ENCODE peak calls at places on chromosome 1, in six cellular contexts. One of them, this sample, is unnamed.

GRCh38 chr1:4461726-4462290 is 192.6 kb upstream of the AJAP1 start:
- DNase-seq in K562: no peak
- DNase-seq in H1: no peak
- DNase-seq in SK-N-SH: no peak
- DNase-seq in HepG2: no peak
- DNase-seq in GM12892: no peak
- DNase-seq in this sample: no peak

GRCh38 chr1:208003241-208003640 is 92.3 kb upstream of the CD34 start:
- DNase-seq in K562: no peak
- DNase-seq in H1: no peak
- DNase-seq in SK-N-SH: no peak
- DNase-seq in HepG2: no peak
- DNase-seq in GM12892: no peak
- DNase-seq in this sample: no peak

GRCh38 chr1:44283524-44284173 is 70.4 kb downstream of the DMAP1 start:
- DNase-seq in K562: no peak
- DNase-seq in H1: no peak
- DNase-seq in SK-N-SH: no peak
- DNase-seq in HepG2: peak
- DNase-seq in GM12892: no peak
- DNase-seq in this sample: no peak

GRCh38 chr1:12495725-12496124 is 122.3 kb downstream of the DHRS3 start:
- DNase-seq in K562: peak
- DNase-seq in H1: no peak
- DNase-seq in SK-N-SH: peak
- DNase-seq in HepG2: no peak
- DNase-seq in GM12892: no peak
- DNase-seq in this sample: no peak

GRCh38 chr1:1040004-1040991 is 20.4 kb downstream of the AGRN start:
- DNase-seq in K562: peak
- DNase-seq in H1: peak
- DNase-seq in SK-N-SH: peak
- DNase-seq in HepG2: no peak
- DNase-seq in GM12892: peak
- DNase-seq in this sample: peak

GRCh38 chr1:118575060-118575459 is 390.0 kb upstream of the SPAG17 start:
- DNase-seq in K562: no peak
- DNase-seq in H1: no peak
- DNase-seq in SK-N-SH: no peak
- DNase-seq in HepG2: no peak
- DNase-seq in GM12892: no peak
- DNase-seq in this sample: no peak

GRCh38 chr1:36174716-36175115 is 18.8 kb downstream of the MAP7D1 start:
- DNase-seq in K562: no peak
- DNase-seq in H1: no peak
- DNase-seq in SK-N-SH: no peak
- DNase-seq in HepG2: no peak
- DNase-seq in GM12892: no peak
- DNase-seq in this sample: no peak

GRCh38 chr1:94907161-94907560 is 19.7 kb downstream of the CNN3 start:
- DNase-seq in K562: no peak
- DNase-seq in H1: no peak
- DNase-seq in SK-N-SH: no peak
- DNase-seq in HepG2: no peak
- DNase-seq in GM12892: no peak
- DNase-seq in this sample: no peak

GRCh38 chr1:186806477-186806876 is 22.3 kb upstream of the PLA2G4A start:
- DNase-seq in K562: no peak
- DNase-seq in H1: no peak
- DNase-seq in SK-N-SH: no peak
- DNase-seq in HepG2: peak
- DNase-seq in GM12892: no peak
- DNase-seq in this sample: no peak

GRCh38 chr1:67605209-67605780 is 79.7 kb upstream of the GADD45A start:
- DNase-seq in K562: no peak
- DNase-seq in H1: no peak
- DNase-seq in SK-N-SH: no peak
- DNase-seq in HepG2: no peak
- DNase-seq in GM12892: no peak
- DNase-seq in this sample: no peak

GRCh38 chr1:39132505-39133339 is 71.8 kb upstream of the MACF1 start:
- DNase-seq in K562: peak
- DNase-seq in H1: peak
- DNase-seq in SK-N-SH: peak
- DNase-seq in HepG2: peak
- DNase-seq in GM12892: no peak
- DNase-seq in this sample: no peak

DNA sequence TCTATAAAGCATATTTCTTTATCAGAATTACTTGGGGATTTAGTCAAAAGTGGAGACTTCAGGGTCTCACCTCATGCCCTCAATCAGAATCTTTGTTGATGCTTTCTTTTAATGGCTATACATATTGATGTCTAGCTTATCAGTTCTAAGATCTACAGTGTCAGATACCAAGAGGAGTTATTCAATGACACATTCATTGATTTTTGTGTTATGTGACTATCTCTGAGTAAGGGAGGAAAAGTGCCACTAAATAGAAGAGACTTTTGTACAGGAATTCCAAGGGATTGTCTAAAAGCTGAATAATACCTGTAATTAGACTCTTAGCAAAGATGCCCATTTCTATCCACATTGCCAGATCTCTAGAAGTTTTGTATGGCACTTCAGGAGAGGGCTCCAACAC is 87.2 kb downstream of the HLX start:
- DNase-seq in K562: no peak
- DNase-seq in H1: no peak
- DNase-seq in SK-N-SH: no peak
- DNase-seq in HepG2: no peak
- DNase-seq in GM12892: no peak
- DNase-seq in this sample: no peak
- TF ChIP-seq TAF1 in K562: no peak
- TF ChIP-seq TAF1 in H1: no peak
- TF ChIP-seq TAF1 in SK-N-SH: no peak
- TF ChIP-seq TAF1 in HepG2: no peak
- TF ChIP-seq TAF1 in GM12892: no peak
- TF ChIP-seq TAF1 in this sample: no peak

GRCh38 chr1:6634278-6635052 is 9.8 kb downstream of the THAP3 start:
- DNase-seq in K562: peak
- DNase-seq in H1: peak
- DNase-seq in SK-N-SH: peak
- DNase-seq in HepG2: peak
- DNase-seq in GM12892: peak
- DNase-seq in this sample: peak
- TF ChIP-seq POLR2AphosphoS5 in K562: no peak
- TF ChIP-seq POLR2AphosphoS5 in H1: peak
- TF ChIP-seq POLR2AphosphoS5 in SK-N-SH: no peak
- TF ChIP-seq POLR2AphosphoS5 in HepG2: peak
- TF ChIP-seq POLR2AphosphoS5 in GM12892: peak
- TF ChIP-seq POLR2AphosphoS5 in this sample: no peak

DNA sequence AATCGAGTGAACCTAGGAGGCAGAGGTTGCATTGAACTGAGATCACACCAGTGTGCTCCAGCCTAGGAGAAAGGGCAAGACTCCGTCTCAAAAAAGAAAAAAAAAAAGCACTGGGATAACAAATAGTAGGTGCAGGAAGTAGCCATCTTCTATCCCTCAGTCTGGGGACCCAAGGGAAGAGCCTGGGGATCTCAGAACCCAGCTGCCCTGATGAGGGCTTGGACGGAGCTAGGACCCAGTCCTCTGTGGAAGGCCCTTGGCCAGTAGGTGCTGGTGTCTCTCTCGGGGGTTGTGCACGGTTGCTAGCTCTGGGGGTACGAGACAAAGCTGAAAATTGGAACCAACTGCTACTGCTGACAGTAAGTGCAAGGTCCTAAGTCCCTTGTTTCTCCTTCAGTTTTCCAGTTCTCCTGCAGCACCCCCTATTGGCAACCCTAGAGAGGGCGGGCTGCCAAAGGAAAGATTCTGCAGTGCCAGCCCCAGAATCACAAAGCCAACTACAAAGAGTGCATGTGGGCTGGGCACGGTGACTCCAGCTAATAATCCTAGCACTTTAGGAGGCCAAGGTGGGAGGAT is 57.6 kb upstream of the KIF1B start:
- DNase-seq in K562: peak
- DNase-seq in H1: peak
- DNase-seq in SK-N-SH: peak
- DNase-seq in HepG2: no peak
- DNase-seq in GM12892: peak
- DNase-seq in this sample: peak
- TF ChIP-seq TAF1 in K562: no peak
- TF ChIP-seq TAF1 in H1: no peak
- TF ChIP-seq TAF1 in SK-N-SH: no peak
- TF ChIP-seq TAF1 in HepG2: no peak
- TF ChIP-seq TAF1 in GM12892: no peak
- TF ChIP-seq TAF1 in this sample: no peak

GRCh38 chr1:75712306-75712705 is 12.2 kb upstream of the ACADM start:
- DNase-seq in K562: no peak
- DNase-seq in H1: no peak
- DNase-seq in SK-N-SH: no peak
- DNase-seq in HepG2: no peak
- DNase-seq in GM12892: no peak
- DNase-seq in this sample: no peak

GRCh38 chr1:75707191-75707590 is 17.3 kb upstream of the ACADM start:
- DNase-seq in K562: peak
- DNase-seq in H1: no peak
- DNase-seq in SK-N-SH: no peak
- DNase-seq in HepG2: peak
- DNase-seq in GM12892: no peak
- DNase-seq in this sample: no peak

GRCh38 chr1:75711846-75712245 is 12.7 kb upstream of the ACADM start:
- DNase-seq in K562: no peak
- DNase-seq in H1: no peak
- DNase-seq in SK-N-SH: no peak
- DNase-seq in HepG2: no peak
- DNase-seq in GM12892: no peak
- DNase-seq in this sample: no peak

GRCh38 chr1:75708910-75709309 is 15.6 kb upstream of the ACADM start:
- DNase-seq in K562: no peak
- DNase-seq in H1: no peak
- DNase-seq in SK-N-SH: no peak
- DNase-seq in HepG2: no peak
- DNase-seq in GM12892: no peak
- DNase-seq in this sample: no peak
- TF ChIP-seq POLR2AphosphoS5 in K562: no peak
- TF ChIP-seq POLR2AphosphoS5 in H1: no peak
- TF ChIP-seq POLR2AphosphoS5 in SK-N-SH: peak
- TF ChIP-seq POLR2AphosphoS5 in HepG2: no peak
- TF ChIP-seq POLR2AphosphoS5 in GM12892: no peak
- TF ChIP-seq POLR2AphosphoS5 in this sample: no peak

DNA sequence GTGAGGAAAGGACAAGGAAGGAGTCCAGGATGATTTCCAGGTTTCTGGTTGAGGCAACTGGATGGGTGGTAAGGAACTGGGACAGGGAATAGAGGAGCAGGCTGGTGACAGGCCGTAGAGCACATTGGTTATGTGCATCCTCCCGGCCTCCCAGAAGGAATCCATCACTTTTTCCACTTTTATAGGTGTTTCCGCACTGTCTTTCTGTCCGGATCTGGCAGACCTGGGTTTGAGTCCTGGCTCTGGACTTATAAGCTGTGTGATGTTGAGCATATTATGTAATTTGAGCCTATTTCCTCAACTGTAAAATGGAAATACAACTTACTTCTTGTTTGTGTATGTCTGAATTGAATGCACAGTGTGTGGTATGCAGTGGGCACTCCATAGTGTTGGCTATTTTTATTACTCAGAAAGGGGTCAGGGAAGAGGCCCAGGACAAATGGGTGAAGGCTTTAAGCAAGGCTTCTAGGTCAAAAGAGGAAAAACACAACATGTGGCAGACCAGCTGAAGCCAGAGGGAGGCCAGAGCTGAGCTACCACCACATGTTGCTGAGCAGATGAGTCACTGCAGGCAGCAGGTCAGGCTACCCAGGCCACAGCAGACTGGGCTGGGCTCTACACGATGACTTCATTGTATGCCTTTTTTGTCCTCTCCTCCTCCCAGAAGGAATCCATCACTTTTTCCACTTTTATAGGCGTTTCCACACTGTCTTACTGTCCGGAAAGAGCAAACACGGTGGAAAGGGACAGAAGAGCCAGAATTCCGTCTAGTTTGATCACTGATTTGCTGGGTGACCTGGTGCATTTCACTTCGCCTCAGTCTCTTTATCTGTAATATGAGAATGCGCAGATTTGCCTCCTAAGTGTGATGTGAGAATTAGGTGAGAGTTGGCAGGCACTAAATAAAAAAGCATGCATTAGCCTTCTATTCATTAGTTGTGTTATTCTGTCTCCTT is 791 bp upstream of the MAST2 start:
- DNase-seq in K562: peak
- DNase-seq in H1: peak
- DNase-seq in SK-N-SH: peak
- DNase-seq in HepG2: peak
- DNase-seq in GM12892: peak
- DNase-seq in this sample: peak
- TF ChIP-seq TAF1 in K562: peak
- TF ChIP-seq TAF1 in H1: peak
- TF ChIP-seq TAF1 in SK-N-SH: no peak
- TF ChIP-seq TAF1 in HepG2: peak
- TF ChIP-seq TAF1 in GM12892: no peak
- TF ChIP-seq TAF1 in this sample: no peak

GRCh38 chr1:106063510-106063909 is 993.0 kb upstream of the PRMT6 start:
- DNase-seq in K562: no peak
- DNase-seq in H1: no peak
- DNase-seq in SK-N-SH: no peak
- DNase-seq in HepG2: no peak
- DNase-seq in GM12892: no peak
- DNase-seq in this sample: no peak
- TF ChIP-seq POLR2AphosphoS5 in K562: no peak
- TF ChIP-seq POLR2AphosphoS5 in H1: no peak
- TF ChIP-seq POLR2AphosphoS5 in SK-N-SH: no peak
- TF ChIP-seq POLR2AphosphoS5 in HepG2: no peak
- TF ChIP-seq POLR2AphosphoS5 in GM12892: no peak
- TF ChIP-seq POLR2AphosphoS5 in this sample: no peak